ENCODE peak calls at places on chromosomes 4 and X, in nine cellular contexts. V is body of pancreas, L is upper lobe of left lung, G is HepG2, W is GM12878, X is uterus, I is breast epithelium, Y is ovary, Q is suprapubic skin. P is an unnamed sample. For H3K36me3 and H3K4me1, the result is how much of the 10 kb centered on the place peaks cover.

GRCh38 chr4:72348701-72349100 is 220.3 kb downstream of the ADAMTS3 start:
- DNase-seq in W (no peak), V (no peak), L (no peak), G (no peak), I (no peak), Q (no peak), X (no peak), Y (no peak), P (no peak)

GRCh38 chr4:17561195-17561909 is 15.6 kb upstream of the LAP3 start:
- DNase-seq in X (no peak), Y (no peak), I (no peak), W (no peak), Q (no peak), L (no peak), G (no peak), V (no peak), P (no peak)

GRCh38 chr4:51842167-51842553 is 793 bp upstream of the DCUN1D4 start:
- DNase-seq in Y (no peak), I (no peak), X (peak), L (no peak), V (peak), W (no peak), Q (no peak), G (no peak), P (no peak)

GRCh38 chr4:70969076-70969475 is 24.4 kb upstream of the DCK start:
- DNase-seq in Q (no peak), G (no peak), X (no peak), W (no peak), V (no peak), I (no peak), Y (no peak), L (no peak), P (no peak)

GRCh38 chrX:132092439-132093065 is 35.3 kb downstream of the FRMD7 start:
- DNase-seq in W (peak), V (peak), I (peak), L (no peak), G (peak), Q (no peak), X (peak), Y (peak), P (peak)

GRCh38 chrX:110588853-110589252 is 206.8 kb downstream of the CHRDL1 start:
- DNase-seq in Q (no peak), X (no peak), L (no peak), Y (no peak), W (no peak), I (no peak), V (peak), G (no peak), P (no peak)

GRCh38 chr4:165154482-165154881 is 41.8 kb upstream of the TMEM192 start:
- DNase-seq in V (no peak), X (no peak), Q (no peak), I (no peak), Y (no peak), L (no peak), W (no peak), G (no peak), P (no peak)

GRCh38 chrX:9912341-9912740 is 54.8 kb upstream of the CLDN34 start:
- DNase-seq in L (no peak), G (no peak), I (no peak), W (no peak), Y (no peak), V (no peak), Q (no peak), X (no peak), P (no peak)

GRCh38 chr4:25117274-25117673 is 43.0 kb downstream of the SEPSECS start:
- DNase-seq in Q (no peak), L (no peak), W (no peak), G (no peak), I (no peak), V (no peak), X (no peak), Y (no peak), P (no peak)

GRCh38 chrX:40449396-40449795 is 131.4 kb upstream of the ATP6AP2 start:
- DNase-seq in G (no peak), I (no peak), X (no peak), L (no peak), W (no peak), V (no peak), Y (no peak), Q (no peak), P (no peak)

GRCh38 chr4:79964020-79964714 is 108.9 kb downstream of the ANTXR2 start:
- DNase-seq in L (no peak), X (no peak), W (no peak), V (no peak), Y (no peak), Q (no peak), G (no peak), I (no peak), P (no peak)

GRCh38 chr4:139858436-139859225 is 193.0 kb downstream of the MGST2 start:
- DNase-seq in W (peak), Q (no peak), Y (no peak), I (no peak), V (no peak), G (no peak), X (no peak), L (no peak), P (no peak)

GRCh38 chr4:62914758-62915157 is 1494.5 kb downstream of the TECRL start:
- DNase-seq in V (no peak), I (no peak), Q (no peak), X (no peak), G (no peak), L (no peak), Y (no peak), W (no peak), P (no peak)

GRCh38 chr4:5998333-5998936 is 19.8 kb downstream of the C4orf50 start:
- DNase-seq in Q (peak), G (peak), W (no peak), I (no peak), Y (peak), X (peak), L (no peak), V (peak), P (peak)

GRCh38 chr4:101171747-101172146 is 175.6 kb downstream of the PPP3CA start:
- DNase-seq in X (no peak), I (no peak), G (no peak), L (no peak), Q (no peak), Y (no peak), V (no peak), W (no peak), P (no peak)

GRCh38 chr4:67483868-67484602 is 61.3 kb downstream of the CENPC start:
- DNase-seq in G (no peak), Y (no peak), X (no peak), V (no peak), I (no peak), Q (no peak), W (no peak), L (no peak), P (no peak)

GRCh38 chrX:9352683-9353430 is 112.0 kb upstream of the TBL1X start:
- DNase-seq in I (no peak), G (peak), W (peak), V (peak), Q (no peak), L (no peak), Y (no peak), X (no peak), P (no peak)

GRCh38 chr4:81030617-81031388 is at the start of gene BMP3:
- DNase-seq in X (no peak), I (no peak), G (no peak), W (no peak), Y (peak), L (peak), V (peak), Q (no peak), P (peak)

GRCh38 chrX:24131476-24131875 is 18.1 kb upstream of the ZFX start:
- DNase-seq in G (no peak), X (no peak), W (no peak), V (no peak), Y (no peak), I (no peak), Q (no peak), L (no peak), P (no peak)

GRCh38 chr4:181939199-181939945 is 303.8 kb upstream of the TENM3 start:
- DNase-seq in Y (no peak), G (no peak), I (no peak), V (no peak), Q (no peak), L (peak), X (no peak), W (no peak), P (no peak)

GRCh38 chr4:18185491-18185890 is 163.9 kb upstream of the LCORL start:
- DNase-seq in Y (no peak), G (no peak), I (no peak), X (no peak), V (no peak), L (no peak), W (no peak), Q (no peak), P (no peak)

GRCh38 chr4:56788081-56788480 is 33.4 kb downstream of the SPINK2 start:
- DNase-seq in Q (no peak), L (no peak), X (no peak), V (no peak), G (no peak), I (no peak), W (no peak), Y (no peak), P (no peak)

GRCh38 chr4:1683371-1683902 is 676 bp downstream of the FAM53A start:
- DNase-seq in Y (peak), V (peak), Q (no peak), I (no peak), W (no peak), G (no peak), X (peak), L (no peak), P (no peak)

GRCh38 chrX:131424895-131425294 is 119.0 kb upstream of the OR13H1 start:
- DNase-seq in Y (no peak), L (no peak), V (no peak), G (no peak), Q (no peak), X (no peak), I (no peak), W (no peak), P (no peak)

GRCh38 chr4:8776366-8776765 is 95.3 kb downstream of the HMX1 start:
- DNase-seq in W (no peak), Y (no peak), X (no peak), V (no peak), I (no peak), Q (no peak), G (no peak), L (no peak), P (no peak)

GRCh38 chr4:17562157-17562556 is 14.8 kb upstream of the LAP3 start:
- DNase-seq in I (no peak), Y (no peak), X (no peak), Q (peak), V (no peak), L (no peak), G (peak), W (no peak), P (no peak)

GRCh38 chrX:140971385-140971784 is 31.0 kb upstream of the SPANXB1 start:
- DNase-seq in G (no peak), I (no peak), X (no peak), V (no peak), L (no peak), W (no peak), Q (no peak), Y (no peak), P (no peak)

GRCh38 chr4:105923507-105924238 is 28.4 kb downstream of the NPNT start:
- DNase-seq in I (no peak), L (no peak), X (peak), Q (no peak), Y (no peak), G (no peak), V (peak), W (no peak), P (no peak)

GRCh38 chr4:38275331-38275821 is 315.2 kb downstream of the PTTG2 start:
- DNase-seq in W (no peak), Y (no peak), G (peak), Q (no peak), I (no peak), V (no peak), L (no peak), X (no peak), P (peak)

GRCh38 chrX:13131511-13132137 is 87.2 kb upstream of the FAM9C start:
- DNase-seq in L (no peak), G (peak), Q (no peak), X (no peak), W (no peak), I (no peak), V (peak), Y (no peak), P (no peak)

GRCh38 chr4:86675548-86675947 is 81.4 kb downstream of the PTPN13 start:
- DNase-seq in L (no peak), X (no peak), G (peak), Q (no peak), V (no peak), Y (no peak), W (no peak), I (no peak), P (no peak)

GRCh38 chr4:148205481-148205880 is 236.7 kb downstream of the NR3C2 start:
- DNase-seq in X (no peak), L (no peak), Q (no peak), I (no peak), V (no peak), Y (no peak), G (no peak), W (no peak), P (no peak)

GRCh38 chr4:31949045-31949444 is 1228.9 kb downstream of the PCDH7 start:
- DNase-seq in W (no peak), L (no peak), X (no peak), V (no peak), Q (no peak), I (no peak), G (no peak), Y (no peak), P (no peak)

GRCh38 chr4:51880016-51880915 is 37.3 kb downstream of the DCUN1D4 start:
- DNase-seq in V (no peak), I (no peak), W (no peak), G (peak), L (no peak), Y (no peak), X (no peak), Q (no peak), P (no peak)

GRCh38 chr4:5524451-5524850 is 183.9 kb downstream of the EVC2 start:
- DNase-seq in V (no peak), W (no peak), I (peak), Q (no peak), G (no peak), X (no peak), L (no peak), Y (no peak), P (no peak)

GRCh38 chr4:31365006-31365690 is 645.0 kb downstream of the PCDH7 start:
- DNase-seq in Q (no peak), X (no peak), G (no peak), L (no peak), I (no peak), Y (no peak), V (peak), W (no peak), P (no peak)

GRCh38 chr4:185549095-185549494 is 13.8 kb upstream of the PDLIM3 start:
- DNase-seq in Q (no peak), X (no peak), I (no peak), Y (no peak), L (no peak), V (no peak), W (no peak), G (no peak), P (no peak)

GRCh38 chr4:86233090-86233489 is 126.8 kb downstream of the MAPK10 start:
- DNase-seq in X (no peak), Q (no peak), I (no peak), Y (no peak), W (no peak), L (no peak), V (no peak), G (no peak), P (no peak)

DNA sequence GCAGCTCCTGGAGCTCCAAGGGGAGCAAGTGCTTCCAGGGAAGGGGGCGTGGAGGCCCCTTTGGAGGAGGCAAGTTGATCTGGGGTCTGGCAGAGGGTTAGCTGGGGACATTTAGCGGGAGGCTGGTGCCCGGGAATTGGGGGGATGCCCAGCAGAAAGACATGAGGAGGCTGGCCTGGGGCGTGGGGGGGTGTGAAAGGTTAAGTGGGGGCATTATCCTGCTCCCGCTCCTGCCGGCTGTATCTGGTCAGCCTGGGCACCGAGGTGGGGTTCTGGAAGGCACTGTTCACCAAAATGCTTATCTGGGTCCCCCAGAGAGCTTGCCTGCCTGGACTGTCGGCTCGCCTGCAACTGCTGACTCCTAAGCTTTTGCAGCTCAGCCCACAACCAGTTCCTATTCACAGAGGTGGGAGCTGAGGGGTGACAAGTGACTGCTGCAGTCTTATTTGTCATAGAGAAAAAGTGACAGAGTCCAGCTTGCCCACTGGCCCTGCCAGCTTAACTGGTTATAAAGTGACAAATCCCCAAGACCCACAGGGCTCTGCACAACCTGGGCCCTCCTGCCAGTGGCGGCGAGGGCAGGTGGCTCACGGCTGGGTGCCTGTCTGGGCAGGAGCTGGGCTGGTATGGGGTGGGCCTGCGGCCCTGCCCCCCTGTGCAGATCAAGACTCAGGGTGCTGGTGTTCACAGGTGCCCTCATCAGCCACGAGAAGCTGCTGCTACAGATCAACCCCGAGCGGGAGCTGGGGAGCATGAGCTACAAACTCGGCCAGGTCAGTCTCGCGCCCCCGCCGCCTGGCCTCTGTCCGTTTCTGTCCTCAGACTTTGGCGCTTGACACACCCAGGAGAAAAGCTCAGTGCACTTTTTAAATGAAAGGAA is 23.7 kb upstream of the MSANTD1 start:
- DNase-seq in L (peak), V (no peak), Y (no peak), Q (peak), X (no peak), G (no peak), I (no peak), W (no peak), P (peak)
- H3K36me3 ChIP-seq in L (half or more), V (under half), Y (under half), Q (half or more), X (under half), G (half or more), I (under half), W (under half), P (under half)

GRCh38 chr4:90127223-90127705 is at the start of gene CCSER1:
- DNase-seq in W (no peak), V (peak), L (peak), I (peak), Y (peak), Q (peak), G (no peak), X (peak), P (peak)
- TF ChIP-seq POLR2A in W (peak), V (peak), L (peak), I (peak), Y (peak), Q (peak), G (no peak), X (peak), P (peak)

GRCh38 chr4:14177987-14178386 is 550.5 kb upstream of the BOD1L1 start:
- DNase-seq in Y (no peak), L (no peak), Q (no peak), W (peak), V (no peak), G (no peak), X (no peak), I (no peak), P (no peak)
- H3K4me1 ChIP-seq in Y (under half), L (under half), Q (under half), W (under half), V (under half), G (under half), X (under half), I (under half), P (under half)

GRCh38 chr4:102600689-102601088 is 99.5 kb downstream of the NFKB1 start:
- DNase-seq in G (no peak), V (no peak), W (no peak), Q (no peak), Y (no peak), I (no peak), L (no peak), X (no peak), P (no peak)

GRCh38 chr4:102599887-102600286 is 98.7 kb downstream of the NFKB1 start:
- DNase-seq in X (no peak), Y (no peak), L (no peak), V (no peak), Q (no peak), I (no peak), G (no peak), W (no peak), P (no peak)

GRCh38 chr4:102598102-102598758 is 97.1 kb downstream of the NFKB1 start:
- DNase-seq in I (no peak), G (no peak), Y (no peak), Q (no peak), W (no peak), X (no peak), V (no peak), L (no peak), P (no peak)

GRCh38 chr4:102599455-102599854 is 98.3 kb downstream of the NFKB1 start:
- DNase-seq in Y (no peak), X (no peak), L (no peak), G (no peak), V (no peak), W (no peak), I (no peak), Q (no peak), P (no peak)

GRCh38 chr4:102598759-102599379 is 97.7 kb downstream of the NFKB1 start:
- DNase-seq in G (no peak), V (no peak), X (no peak), L (no peak), Q (no peak), I (no peak), Y (no peak), W (no peak), P (no peak)
- H3K36me3 ChIP-seq in G (half or more), V (under half), X (under half), L (half or more), Q (half or more), I (under half), Y (under half), W (under half), P (under half)

GRCh38 chrX:49269768-49270248 is at the start of gene PPP1R3F:
- DNase-seq in G (no peak), Q (no peak), L (peak), W (no peak), X (no peak), Y (peak), V (no peak), I (no peak), P (no peak)
- TF ChIP-seq POLR2A in G (no peak), Q (peak), L (peak), W (peak), X (no peak), Y (peak), V (peak), I (no peak), P (no peak)

GRCh38 chrX:37077646-37078433 is 69.7 kb downstream of the FAM47C start:
- DNase-seq in X (no peak), G (no peak), Y (no peak), I (no peak), V (no peak), W (no peak), L (peak), Q (no peak), P (no peak)

GRCh38 chrX:37078434-37078703 is 70.2 kb downstream of the FAM47C start:
- DNase-seq in Y (no peak), L (no peak), X (no peak), W (no peak), Q (no peak), I (no peak), V (no peak), G (no peak), P (no peak)

GRCh38 chrX:37076983-37077382 is 68.8 kb downstream of the FAM47C start:
- DNase-seq in Y (no peak), G (no peak), L (no peak), Q (no peak), X (no peak), V (no peak), W (no peak), I (no peak), P (no peak)

GRCh38 chrX:37075892-37076595 is 67.9 kb downstream of the FAM47C start:
- DNase-seq in I (no peak), X (no peak), W (no peak), L (no peak), Q (no peak), V (no peak), Y (no peak), G (no peak), P (no peak)
- H3K4me1 ChIP-seq in I (under half), X (under half), W (under half), L (under half), Q (under half), V (under half), Y (under half), G (under half), P (under half)

DNA sequence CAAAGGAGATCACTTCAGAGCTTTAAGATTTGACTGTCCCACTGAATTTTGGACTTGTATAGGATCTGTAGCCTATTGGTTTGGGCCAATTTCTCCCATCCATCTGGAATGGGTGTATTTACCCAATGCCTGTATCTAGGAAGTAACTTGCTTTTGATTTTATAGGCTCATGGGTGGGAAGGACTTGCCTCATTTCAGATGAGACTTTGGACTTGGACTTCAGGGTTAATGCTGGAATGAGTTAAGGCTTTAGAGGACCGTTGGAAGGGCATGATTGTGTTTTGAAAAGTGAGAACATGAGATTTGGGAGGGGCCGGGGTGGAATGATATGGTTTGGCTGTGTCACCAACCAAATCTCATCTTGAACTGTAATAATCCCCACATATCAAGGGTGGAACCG is 73.8 kb downstream of the ZNF518B start:
- DNase-seq in V (no peak), G (no peak), Y (no peak), I (no peak), W (no peak), L (no peak), Q (no peak), X (no peak), P (no peak)
- H3K36me3 ChIP-seq in V (under half), G (under half), Y (under half), I (under half), W (under half), L (under half), Q (under half), X (under half), P (under half)